ENCODE peak calls at places on chromosomes 4 and X, in six cellular contexts. Q is cardiac muscle cell, K is SK-N-SH, X is transverse colon, Y is heart right ventricle, Z is fibroblast of villous mesenchyme. L is an unnamed sample.

GRCh38 chrX:148601034-148601433 is 100.6 kb downstream of the AFF2 start:
- DNase-seq in Q (peak), K (no peak), X (no peak), Y (no peak), Z (peak), L (peak)

GRCh38 chr4:136863756-136864155 is 668.5 kb downstream of the PCDH18 start:
- DNase-seq in Q (peak), K (no peak), X (no peak), Y (no peak), Z (no peak), L (no peak)

GRCh38 chrX:118346258-118347094 is 570 bp downstream of the WDR44 start:
- DNase-seq in Q (no peak), K (peak), X (peak), Y (peak), Z (peak), L (no peak)

GRCh38 chr4:54229631-54230478 is 762 bp downstream of the PDGFRA start:
- DNase-seq in Q (peak), K (peak), X (no peak), Y (no peak), Z (peak), L (peak)

GRCh38 chrX:153692611-153693156 is 5.0 kb downstream of the SLC6A8 start:
- DNase-seq in Q (no peak), K (no peak), X (no peak), Y (no peak), Z (no peak), L (no peak)

GRCh38 chrX:23900220-23900797 is 7.4 kb downstream of the APOO start:
- DNase-seq in Q (no peak), K (no peak), X (no peak), Y (no peak), Z (peak), L (peak)

GRCh38 chrX:21946925-21947641 is 6.6 kb downstream of the SMS start:
- DNase-seq in Q (peak), K (no peak), X (no peak), Y (no peak), Z (peak), L (peak)

GRCh38 chrX:71859637-71860036 is 51.0 kb upstream of the NHSL2 start:
- DNase-seq in Q (peak), K (no peak), X (no peak), Y (no peak), Z (peak), L (peak)

GRCh38 chr4:90670183-90670582 is 543.0 kb downstream of the CCSER1 start:
- DNase-seq in Q (no peak), K (no peak), X (no peak), Y (no peak), Z (no peak), L (no peak)

GRCh38 chr4:7392438-7393374 is 42.0 kb downstream of the PSAPL1 start:
- DNase-seq in Q (peak), K (peak), X (no peak), Y (no peak), Z (peak), L (peak)

GRCh38 chr4:60962286-60962685 is 237.8 kb upstream of the ADGRL3 start:
- DNase-seq in Q (no peak), K (no peak), X (no peak), Y (no peak), Z (no peak), L (no peak)

GRCh38 chr4:78654809-78655208 is 103.2 kb downstream of the ANXA3 start:
- DNase-seq in Q (peak), K (no peak), X (no peak), Y (no peak), Z (peak), L (peak)

GRCh38 chr4:79025170-79025569 is 85.9 kb upstream of the PAQR3 start:
- DNase-seq in Q (no peak), K (no peak), X (no peak), Y (no peak), Z (no peak), L (no peak)

GRCh38 chr4:10117424-10118354 is 1.1 kb upstream of the WDR1 start:
- DNase-seq in Q (peak), K (no peak), X (peak), Y (no peak), Z (peak), L (peak)

GRCh38 chr4:13701937-13702446 is 74.5 kb upstream of the BOD1L1 start:
- DNase-seq in Q (peak), K (no peak), X (no peak), Y (no peak), Z (peak), L (peak)

GRCh38 chr4:94341468-94341867 is 1.2 kb downstream of the HPGDS start:
- DNase-seq in Q (peak), K (no peak), X (no peak), Y (no peak), Z (peak), L (no peak)

GRCh38 chr4:54658321-54659093 is 750 bp downstream of the KIT start:
- DNase-seq in Q (peak), K (peak), X (peak), Y (peak), Z (peak), L (peak)

GRCh38 chrX:56226980-56227379 is 5.2 kb upstream of the KLF8 start:
- DNase-seq in Q (no peak), K (no peak), X (no peak), Y (no peak), Z (no peak), L (no peak)

GRCh38 chrX:65723706-65724105 is 56.3 kb downstream of the MSN start:
- DNase-seq in Q (peak), K (no peak), X (no peak), Y (no peak), Z (peak), L (no peak)

GRCh38 chr4:16198271-16198670 is 28.0 kb downstream of the TAPT1 start:
- DNase-seq in Q (no peak), K (no peak), X (no peak), Y (no peak), Z (no peak), L (no peak)

GRCh38 chr4:16197842-16198241 is 28.4 kb downstream of the TAPT1 start:
- DNase-seq in Q (peak), K (no peak), X (no peak), Y (no peak), Z (no peak), L (peak)

GRCh38 chr4:16202598-16202997 is 23.7 kb downstream of the TAPT1 start:
- DNase-seq in Q (no peak), K (no peak), X (no peak), Y (no peak), Z (no peak), L (no peak)

GRCh38 chr4:16196482-16197393 is 29.5 kb downstream of the TAPT1 start:
- DNase-seq in Q (peak), K (no peak), X (no peak), Y (peak), Z (peak), L (peak)

GRCh38 chr4:16199132-16199531 is 27.1 kb downstream of the TAPT1 start:
- DNase-seq in Q (peak), K (peak), X (no peak), Y (no peak), Z (peak), L (peak)
- TF ChIP-seq CTCF in Q (peak), K (peak), X (peak), Y (peak), Z (peak), L (peak)

GRCh38 chrX:37785569-37785968 is 5.7 kb downstream of the CYBB start:
- DNase-seq in Q (no peak), K (no peak), X (no peak), Y (no peak), Z (no peak), L (no peak)
- H3K4me3 ChIP-seq in Q (no peak), K (no peak), X (no peak), Y (no peak), Z (no peak), L (no peak)

GRCh38 chr4:169005453-169006099 is 4.5 kb downstream of the CBR4 start:
- DNase-seq in Q (peak), K (no peak), X (no peak), Y (no peak), Z (peak), L (peak)
- TF ChIP-seq CTCF in Q (peak), K (peak), X (peak), Y (peak), Z (peak), L (peak)

DNA sequence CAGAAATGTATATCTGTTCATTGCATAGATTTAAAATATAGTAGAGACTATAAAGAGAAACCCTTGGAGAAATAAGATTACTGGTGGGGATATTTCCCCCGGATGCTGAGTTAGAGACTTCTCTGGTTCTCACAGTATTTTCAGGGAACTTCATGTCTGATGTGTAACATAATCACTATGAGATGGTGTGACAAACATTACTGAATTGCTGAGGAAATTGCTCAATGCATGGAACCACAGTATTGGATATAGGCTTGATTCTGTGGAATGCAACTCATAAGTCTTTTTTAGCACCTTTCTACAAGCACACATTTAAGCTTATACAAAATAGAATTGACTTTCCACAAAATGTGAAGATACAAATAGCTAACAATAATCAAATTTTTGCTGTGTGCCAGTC is 152.7 kb downstream of the SOWAHB start:
- DNase-seq in Q (peak), K (no peak), X (no peak), Y (no peak), Z (peak), L (peak)
- H3K4me3 ChIP-seq in Q (no peak), K (no peak), X (no peak), Y (no peak), Z (no peak), L (peak)

DNA sequence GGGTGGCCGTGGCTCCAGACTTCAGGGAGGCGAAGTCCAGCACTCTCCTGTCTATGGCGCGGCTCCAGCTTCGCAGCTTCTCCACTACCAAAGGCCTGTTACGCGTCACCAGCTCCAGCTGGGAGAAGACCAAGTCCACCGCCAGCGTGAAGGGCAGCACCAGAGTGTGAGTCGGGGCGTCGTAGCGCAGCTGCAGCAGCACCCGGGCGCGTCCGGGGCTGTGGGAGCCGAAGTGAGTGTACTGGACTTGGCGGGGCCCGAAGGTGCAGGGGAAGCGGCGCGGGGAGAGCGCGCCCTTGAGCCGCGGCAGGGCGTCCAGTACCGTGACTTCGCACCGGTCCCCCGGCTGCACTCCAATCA is 435 bp downstream of the FREM3 start:
- DNase-seq in Q (peak), K (peak), X (no peak), Y (no peak), Z (no peak), L (peak)
- TF ChIP-seq CTCF in Q (no peak), K (no peak), X (no peak), Y (no peak), Z (no peak), L (no peak)

L was measured in AG10803.